ENCODE peak calls at places on chromosomes 6 and 20, in four cellular contexts. One of them, this sample, is unnamed.

GRCh38 chr20:7171911-7172310 is 404.4 kb downstream of the BMP2 start:
- DNase-seq in GM20000: no peak
- DNase-seq in choroid plexus epithelial cell: peak
- DNase-seq in neural crest cell: no peak
- DNase-seq in this sample: no peak

GRCh38 chr20:4070323-4071176 is 55.2 kb upstream of the RNF24 start:
- DNase-seq in GM20000: no peak
- DNase-seq in choroid plexus epithelial cell: no peak
- DNase-seq in neural crest cell: no peak
- DNase-seq in this sample: no peak

GRCh38 chr6:87807423-87807978 is 105.5 kb upstream of the AKIRIN2 start:
- DNase-seq in GM20000: peak
- DNase-seq in choroid plexus epithelial cell: no peak
- DNase-seq in neural crest cell: no peak
- DNase-seq in this sample: no peak

GRCh38 chr6:89985744-89986493 is 91.7 kb downstream of the GJA10 start:
- DNase-seq in GM20000: no peak
- DNase-seq in choroid plexus epithelial cell: peak
- DNase-seq in neural crest cell: peak
- DNase-seq in this sample: peak

GRCh38 chr6:22071655-22072054 is 225.2 kb downstream of the PRL start:
- DNase-seq in GM20000: no peak
- DNase-seq in choroid plexus epithelial cell: peak
- DNase-seq in neural crest cell: peak
- DNase-seq in this sample: no peak

GRCh38 chr6:95087394-95088097 is 489.8 kb upstream of the MANEA start:
- DNase-seq in GM20000: no peak
- DNase-seq in choroid plexus epithelial cell: peak
- DNase-seq in neural crest cell: no peak
- DNase-seq in this sample: peak

GRCh38 chr6:13488015-13488895 is 855 bp upstream of the GFOD1 start:
- DNase-seq in GM20000: peak
- DNase-seq in choroid plexus epithelial cell: peak
- DNase-seq in neural crest cell: peak
- DNase-seq in this sample: no peak

GRCh38 chr6:69044534-69044933 is 409.5 kb downstream of the ADGRB3 start:
- DNase-seq in GM20000: no peak
- DNase-seq in choroid plexus epithelial cell: peak
- DNase-seq in neural crest cell: no peak
- DNase-seq in this sample: no peak

GRCh38 chr6:46715106-46715505 is 20.1 kb downstream of the PLA2G7 start:
- DNase-seq in GM20000: no peak
- DNase-seq in choroid plexus epithelial cell: no peak
- DNase-seq in neural crest cell: no peak
- DNase-seq in this sample: no peak

GRCh38 chr6:108798672-108799355 is 49.4 kb upstream of the ARMC2 start:
- DNase-seq in GM20000: no peak
- DNase-seq in choroid plexus epithelial cell: peak
- DNase-seq in neural crest cell: no peak
- DNase-seq in this sample: peak

GRCh38 chr20:51481311-51481997 is 61.1 kb downstream of the NFATC2 start:
- DNase-seq in GM20000: no peak
- DNase-seq in choroid plexus epithelial cell: no peak
- DNase-seq in neural crest cell: no peak
- DNase-seq in this sample: no peak

GRCh38 chr6:35454843-35455110 is 2.6 kb downstream of the FANCE start:
- DNase-seq in GM20000: no peak
- DNase-seq in choroid plexus epithelial cell: no peak
- DNase-seq in neural crest cell: no peak
- DNase-seq in this sample: no peak

GRCh38 chr6:137845460-137845859 is 21.6 kb upstream of the TNFAIP3 start:
- DNase-seq in GM20000: no peak
- DNase-seq in choroid plexus epithelial cell: peak
- DNase-seq in neural crest cell: no peak
- DNase-seq in this sample: no peak

GRCh38 chr6:134930463-134930862 is 19.4 kb downstream of the ALDH8A1 start:
- DNase-seq in GM20000: no peak
- DNase-seq in choroid plexus epithelial cell: no peak
- DNase-seq in neural crest cell: no peak
- DNase-seq in this sample: no peak

GRCh38 chr6:34182751-34183531 is 37.1 kb upstream of the GRM4 start:
- DNase-seq in GM20000: peak
- DNase-seq in choroid plexus epithelial cell: no peak
- DNase-seq in neural crest cell: no peak
- DNase-seq in this sample: no peak

GRCh38 chr6:121848523-121849255 is 413.2 kb downstream of the GJA1 start:
- DNase-seq in GM20000: no peak
- DNase-seq in choroid plexus epithelial cell: peak
- DNase-seq in neural crest cell: no peak
- DNase-seq in this sample: no peak

GRCh38 chr20:33687993-33688937 is 2.1 kb upstream of the E2F1 start:
- DNase-seq in GM20000: no peak
- DNase-seq in choroid plexus epithelial cell: no peak
- DNase-seq in neural crest cell: no peak
- DNase-seq in this sample: no peak

GRCh38 chr20:35359335-35359997 is 52.3 kb downstream of the UQCC1 start:
- DNase-seq in GM20000: no peak
- DNase-seq in choroid plexus epithelial cell: no peak
- DNase-seq in neural crest cell: no peak
- DNase-seq in this sample: no peak

GRCh38 chr20:10798811-10799210 is 125.0 kb upstream of the JAG1 start:
- DNase-seq in GM20000: no peak
- DNase-seq in choroid plexus epithelial cell: peak
- DNase-seq in neural crest cell: no peak
- DNase-seq in this sample: no peak

GRCh38 chr20:46905364-46906125 is 10.9 kb downstream of the EYA2 start:
- DNase-seq in GM20000: no peak
- DNase-seq in choroid plexus epithelial cell: no peak
- DNase-seq in neural crest cell: no peak
- DNase-seq in this sample: no peak

GRCh38 chr6:73774311-73774766 is 78.3 kb downstream of the CD109 start:
- DNase-seq in GM20000: no peak
- DNase-seq in choroid plexus epithelial cell: peak
- DNase-seq in neural crest cell: no peak
- DNase-seq in this sample: no peak

GRCh38 chr6:116764961-116765841 is at the start of gene FAM162B:
- DNase-seq in GM20000: no peak
- DNase-seq in choroid plexus epithelial cell: peak
- DNase-seq in neural crest cell: peak
- DNase-seq in this sample: peak

GRCh38 chr20:62050166-62051120 is 15.2 kb downstream of the TAF4 start:
- DNase-seq in GM20000: no peak
- DNase-seq in choroid plexus epithelial cell: no peak
- DNase-seq in neural crest cell: no peak
- DNase-seq in this sample: no peak

GRCh38 chr20:43667341-43668132 is 623 bp downstream of the MYBL2 start:
- DNase-seq in GM20000: peak
- DNase-seq in choroid plexus epithelial cell: no peak
- DNase-seq in neural crest cell: peak
- DNase-seq in this sample: peak

GRCh38 chr6:15776458-15776980 is 113.7 kb upstream of the DTNBP1 start:
- DNase-seq in GM20000: no peak
- DNase-seq in choroid plexus epithelial cell: no peak
- DNase-seq in neural crest cell: no peak
- DNase-seq in this sample: no peak

GRCh38 chr6:50270427-50270826 is 220.7 kb upstream of the DEFB112 start:
- DNase-seq in GM20000: no peak
- DNase-seq in choroid plexus epithelial cell: no peak
- DNase-seq in neural crest cell: no peak
- DNase-seq in this sample: no peak

GRCh38 chr6:50259903-50260302 is 210.2 kb upstream of the DEFB112 start:
- DNase-seq in GM20000: no peak
- DNase-seq in choroid plexus epithelial cell: no peak
- DNase-seq in neural crest cell: no peak
- DNase-seq in this sample: no peak

DNA sequence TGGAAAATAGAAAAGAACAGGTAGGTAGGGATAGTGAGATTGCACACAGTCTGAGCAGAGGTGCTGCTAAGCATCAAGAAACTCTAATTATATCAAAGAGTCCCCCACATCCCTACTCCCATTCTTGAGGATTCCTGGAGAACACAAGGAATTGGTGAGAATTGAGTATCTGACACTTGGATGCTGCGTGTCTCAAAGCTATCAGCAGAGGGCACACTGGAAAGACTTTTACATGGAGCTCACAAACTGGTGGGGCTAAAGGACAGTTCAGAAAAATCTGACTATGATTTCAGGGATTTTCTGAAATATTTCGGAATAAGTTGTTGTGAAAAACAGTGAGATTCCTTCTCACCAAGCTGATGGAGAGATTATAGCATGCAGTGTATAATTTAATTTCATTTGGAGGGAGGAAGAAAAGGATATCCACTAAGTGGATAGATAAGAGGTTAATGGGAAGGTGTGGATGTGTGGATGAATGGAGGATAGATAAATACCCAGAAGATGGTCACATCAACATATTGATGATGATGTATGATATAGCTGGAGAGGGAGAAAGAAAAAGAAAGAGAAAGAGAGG is 215.4 kb upstream of the DEFB112 start:
- DNase-seq in GM20000: no peak
- DNase-seq in choroid plexus epithelial cell: no peak
- DNase-seq in neural crest cell: no peak
- DNase-seq in this sample: peak
- TF ChIP-seq CTCF in GM20000: peak
- TF ChIP-seq CTCF in choroid plexus epithelial cell: no peak
- TF ChIP-seq CTCF in neural crest cell: peak
- TF ChIP-seq CTCF in this sample: peak

GRCh38 chr6:119166024-119166782 is 87.7 kb upstream of the FAM184A start:
- DNase-seq in GM20000: no peak
- DNase-seq in choroid plexus epithelial cell: no peak
- DNase-seq in neural crest cell: no peak
- DNase-seq in this sample: no peak
- TF ChIP-seq CTCF in GM20000: no peak
- TF ChIP-seq CTCF in choroid plexus epithelial cell: no peak
- TF ChIP-seq CTCF in neural crest cell: no peak
- TF ChIP-seq CTCF in this sample: no peak

GRCh38 chr20:40532103-40532502 is 156.9 kb downstream of the MAFB start:
- DNase-seq in GM20000: no peak
- DNase-seq in choroid plexus epithelial cell: peak
- DNase-seq in neural crest cell: no peak
- DNase-seq in this sample: peak
- TF ChIP-seq CTCF in GM20000: no peak
- TF ChIP-seq CTCF in choroid plexus epithelial cell: peak
- TF ChIP-seq CTCF in neural crest cell: peak
- TF ChIP-seq CTCF in this sample: peak

GRCh38 chr6:143125896-143126573 is 65.3 kb downstream of the AIG1 start:
- DNase-seq in GM20000: no peak
- DNase-seq in choroid plexus epithelial cell: no peak
- DNase-seq in neural crest cell: no peak
- DNase-seq in this sample: no peak

GRCh38 chr6:143128346-143129015 is 67.8 kb downstream of the AIG1 start:
- DNase-seq in GM20000: no peak
- DNase-seq in choroid plexus epithelial cell: no peak
- DNase-seq in neural crest cell: no peak
- DNase-seq in this sample: peak

GRCh38 chr6:143127941-143128340 is 67.3 kb downstream of the AIG1 start:
- DNase-seq in GM20000: no peak
- DNase-seq in choroid plexus epithelial cell: no peak
- DNase-seq in neural crest cell: no peak
- DNase-seq in this sample: no peak

GRCh38 chr6:143125455-143125854 is 64.8 kb downstream of the AIG1 start:
- DNase-seq in GM20000: no peak
- DNase-seq in choroid plexus epithelial cell: peak
- DNase-seq in neural crest cell: no peak
- DNase-seq in this sample: no peak

DNA sequence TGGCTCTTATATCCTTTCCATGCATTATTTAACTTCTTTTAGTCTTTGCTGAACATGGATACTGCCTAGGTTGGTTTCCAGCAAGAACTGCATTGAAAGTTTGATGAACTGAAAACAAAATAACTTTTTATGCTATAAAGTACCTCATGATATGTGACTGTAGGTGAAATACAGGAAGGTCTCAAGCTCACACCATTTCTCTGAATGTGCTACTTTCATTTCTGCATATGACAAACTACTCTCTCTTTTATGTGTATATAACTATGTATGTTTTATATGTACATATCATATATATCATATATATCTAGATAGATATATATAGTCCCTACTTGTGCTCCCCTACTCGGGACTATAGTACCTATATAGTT is 65.9 kb downstream of the AIG1 start:
- DNase-seq in GM20000: no peak
- DNase-seq in choroid plexus epithelial cell: no peak
- DNase-seq in neural crest cell: no peak
- DNase-seq in this sample: no peak
- TF ChIP-seq CTCF in GM20000: no peak
- TF ChIP-seq CTCF in choroid plexus epithelial cell: no peak
- TF ChIP-seq CTCF in neural crest cell: no peak
- TF ChIP-seq CTCF in this sample: no peak

DNA sequence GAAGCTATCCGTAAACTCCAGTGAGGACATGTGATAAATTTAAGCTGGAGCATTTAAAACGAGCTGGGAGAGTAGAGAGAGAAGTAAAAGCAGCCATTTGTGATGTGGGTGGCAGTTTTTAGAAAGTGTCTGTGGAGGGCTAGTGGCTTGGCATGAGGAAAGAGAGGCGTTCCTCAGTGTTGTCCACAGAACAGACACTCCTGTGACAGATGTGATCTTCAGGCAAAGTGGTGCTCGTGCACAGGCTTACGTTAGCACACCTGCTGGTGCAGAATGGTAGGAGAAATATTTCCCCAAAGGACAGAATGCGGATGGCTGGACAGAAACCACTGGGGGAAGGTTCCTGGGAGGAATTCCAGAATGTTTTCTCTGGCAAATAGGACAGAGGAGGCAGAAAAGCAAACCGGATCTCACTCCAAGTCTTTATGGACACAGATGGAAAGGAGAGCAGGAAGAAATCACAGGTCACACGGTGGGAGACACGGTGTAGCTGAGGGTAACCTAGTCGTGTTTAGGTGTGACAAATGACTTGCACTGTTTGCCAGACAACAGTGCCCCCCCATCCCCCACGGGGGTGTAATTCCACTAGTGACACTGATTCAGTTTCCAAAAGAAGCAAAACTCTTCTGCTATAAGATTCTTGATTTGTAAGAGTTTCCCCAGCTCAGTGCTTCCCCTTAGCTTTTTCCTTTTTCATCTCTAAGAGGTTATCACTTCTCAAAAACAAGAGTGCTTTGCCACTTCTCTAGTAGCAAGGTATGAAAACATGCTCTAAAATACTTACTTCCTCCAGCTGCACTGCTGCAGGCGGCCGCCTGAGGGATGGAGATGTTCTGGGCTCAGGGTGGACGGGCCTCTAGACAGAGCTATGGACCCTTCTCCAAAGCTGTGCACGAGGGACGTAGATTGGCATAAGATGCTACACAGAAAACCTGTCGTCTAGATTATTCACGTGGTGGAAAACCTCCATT is 293.2 kb downstream of the QKI start:
- DNase-seq in GM20000: peak
- DNase-seq in choroid plexus epithelial cell: no peak
- DNase-seq in neural crest cell: no peak
- DNase-seq in this sample: no peak
- TF ChIP-seq CTCF in GM20000: peak
- TF ChIP-seq CTCF in choroid plexus epithelial cell: peak
- TF ChIP-seq CTCF in neural crest cell: peak
- TF ChIP-seq CTCF in this sample: no peak

GRCh38 chr6:158706369-158706982 is 56.6 kb downstream of the SYTL3 start:
- DNase-seq in GM20000: no peak
- DNase-seq in choroid plexus epithelial cell: peak
- DNase-seq in neural crest cell: peak
- DNase-seq in this sample: peak
- TF ChIP-seq CTCF in GM20000: peak
- TF ChIP-seq CTCF in choroid plexus epithelial cell: peak
- TF ChIP-seq CTCF in neural crest cell: peak
- TF ChIP-seq CTCF in this sample: peak

This sample was measured in WERI-Rb-1.